ENCODE peak calls at places on chromosomes 1 and 21, in seven cellular contexts. One of them, this sample, is unnamed.

GRCh38 chr1:156616463-156616862 is 2.8 kb upstream of the HAPLN2 start:
- DNase-seq in epithelial cell of esophagus: no peak
- DNase-seq in vagina: no peak
- DNase-seq in uterus: peak
- DNase-seq in NB4: no peak
- DNase-seq in ovary: no peak
- DNase-seq in PC-3: peak
- DNase-seq in this sample: peak

GRCh38 chr1:153957744-153958110 is 685 bp downstream of the CRTC2 start:
- DNase-seq in ovary: no peak
- DNase-seq in PC-3: no peak
- DNase-seq in vagina: no peak
- DNase-seq in NB4: peak
- DNase-seq in uterus: no peak
- DNase-seq in epithelial cell of esophagus: no peak
- DNase-seq in this sample: peak

GRCh38 chr1:29166291-29166878 is 15.3 kb downstream of the SRSF4 start:
- DNase-seq in vagina: no peak
- DNase-seq in ovary: no peak
- DNase-seq in epithelial cell of esophagus: no peak
- DNase-seq in NB4: no peak
- DNase-seq in PC-3: no peak
- DNase-seq in uterus: no peak
- DNase-seq in this sample: no peak

GRCh38 chr1:1594602-1594981 is 5.3 kb downstream of the FNDC10 start:
- DNase-seq in ovary: no peak
- DNase-seq in vagina: no peak
- DNase-seq in NB4: no peak
- DNase-seq in PC-3: no peak
- DNase-seq in uterus: no peak
- DNase-seq in epithelial cell of esophagus: no peak
- DNase-seq in this sample: no peak

GRCh38 chr1:53787655-53788054 is 48.7 kb upstream of the GLIS1 start:
- DNase-seq in vagina: no peak
- DNase-seq in uterus: no peak
- DNase-seq in epithelial cell of esophagus: no peak
- DNase-seq in ovary: no peak
- DNase-seq in PC-3: no peak
- DNase-seq in NB4: no peak
- DNase-seq in this sample: no peak

GRCh38 chr1:54421101-54421504 is 14.9 kb upstream of the SSBP3 start:
- DNase-seq in vagina: no peak
- DNase-seq in uterus: no peak
- DNase-seq in NB4: no peak
- DNase-seq in ovary: no peak
- DNase-seq in PC-3: peak
- DNase-seq in epithelial cell of esophagus: peak
- DNase-seq in this sample: no peak

GRCh38 chr1:5620997-5621396 is 371.2 kb downstream of the NPHP4 start:
- DNase-seq in vagina: peak
- DNase-seq in NB4: peak
- DNase-seq in PC-3: peak
- DNase-seq in epithelial cell of esophagus: peak
- DNase-seq in ovary: no peak
- DNase-seq in uterus: no peak
- DNase-seq in this sample: no peak

GRCh38 chr1:162406811-162407210 is 5.1 kb downstream of the SH2D1B start:
- DNase-seq in NB4: no peak
- DNase-seq in vagina: no peak
- DNase-seq in epithelial cell of esophagus: no peak
- DNase-seq in ovary: no peak
- DNase-seq in uterus: no peak
- DNase-seq in PC-3: no peak
- DNase-seq in this sample: no peak

GRCh38 chr1:7680791-7681165 is 90.3 kb upstream of the VAMP3 start:
- DNase-seq in uterus: no peak
- DNase-seq in epithelial cell of esophagus: no peak
- DNase-seq in NB4: no peak
- DNase-seq in PC-3: no peak
- DNase-seq in ovary: no peak
- DNase-seq in vagina: no peak
- DNase-seq in this sample: peak

GRCh38 chr21:16305686-16306085 is 575.9 kb downstream of the USP25 start:
- DNase-seq in ovary: peak
- DNase-seq in uterus: peak
- DNase-seq in NB4: no peak
- DNase-seq in vagina: no peak
- DNase-seq in epithelial cell of esophagus: peak
- DNase-seq in PC-3: no peak
- DNase-seq in this sample: peak

GRCh38 chr1:63135801-63136200 is 186.6 kb upstream of the FOXD3 start:
- DNase-seq in PC-3: no peak
- DNase-seq in ovary: no peak
- DNase-seq in uterus: no peak
- DNase-seq in vagina: no peak
- DNase-seq in epithelial cell of esophagus: no peak
- DNase-seq in NB4: no peak
- DNase-seq in this sample: no peak

GRCh38 chr1:90344963-90345730 is 350.2 kb downstream of the ZNF326 start:
- DNase-seq in ovary: no peak
- DNase-seq in PC-3: no peak
- DNase-seq in epithelial cell of esophagus: no peak
- DNase-seq in NB4: no peak
- DNase-seq in vagina: no peak
- DNase-seq in uterus: no peak
- DNase-seq in this sample: no peak

GRCh38 chr21:45695086-45695485 is 51.6 kb downstream of the PCBP3 start:
- DNase-seq in vagina: no peak
- DNase-seq in uterus: no peak
- DNase-seq in PC-3: no peak
- DNase-seq in epithelial cell of esophagus: no peak
- DNase-seq in NB4: peak
- DNase-seq in ovary: no peak
- DNase-seq in this sample: no peak

GRCh38 chr1:26961826-26962225 is 1.6 kb upstream of the KDF1 start:
- DNase-seq in NB4: peak
- DNase-seq in ovary: no peak
- DNase-seq in uterus: no peak
- DNase-seq in vagina: no peak
- DNase-seq in PC-3: peak
- DNase-seq in epithelial cell of esophagus: peak
- DNase-seq in this sample: peak

GRCh38 chr1:186195377-186195931 is 179.6 kb downstream of the TPR start:
- DNase-seq in uterus: no peak
- DNase-seq in vagina: no peak
- DNase-seq in ovary: no peak
- DNase-seq in NB4: no peak
- DNase-seq in PC-3: peak
- DNase-seq in epithelial cell of esophagus: no peak
- DNase-seq in this sample: no peak

GRCh38 chr1:39205102-39205780 is 746 bp downstream of the MACF1 start:
- DNase-seq in vagina: no peak
- DNase-seq in PC-3: peak
- DNase-seq in ovary: no peak
- DNase-seq in uterus: peak
- DNase-seq in NB4: peak
- DNase-seq in epithelial cell of esophagus: peak
- DNase-seq in this sample: peak

GRCh38 chr1:227449051-227449450 is 114.3 kb upstream of the ZNF678 start:
- DNase-seq in NB4: peak
- DNase-seq in epithelial cell of esophagus: peak
- DNase-seq in ovary: no peak
- DNase-seq in uterus: no peak
- DNase-seq in vagina: no peak
- DNase-seq in PC-3: peak
- DNase-seq in this sample: no peak

GRCh38 chr21:41402231-41402630 is 23.8 kb upstream of the MX1 start:
- DNase-seq in PC-3: no peak
- DNase-seq in ovary: no peak
- DNase-seq in epithelial cell of esophagus: no peak
- DNase-seq in vagina: no peak
- DNase-seq in NB4: no peak
- DNase-seq in uterus: no peak
- DNase-seq in this sample: no peak

GRCh38 chr1:224639426-224639975 is 23.4 kb downstream of the CNIH3 start:
- DNase-seq in uterus: no peak
- DNase-seq in NB4: no peak
- DNase-seq in ovary: no peak
- DNase-seq in PC-3: no peak
- DNase-seq in epithelial cell of esophagus: no peak
- DNase-seq in vagina: no peak
- DNase-seq in this sample: no peak

GRCh38 chr1:161198206-161198876 is 513 bp downstream of the ADAMTS4 start:
- DNase-seq in PC-3: peak
- DNase-seq in ovary: peak
- DNase-seq in uterus: peak
- DNase-seq in NB4: no peak
- DNase-seq in epithelial cell of esophagus: no peak
- DNase-seq in vagina: no peak
- DNase-seq in this sample: peak

GRCh38 chr1:95636897-95637296 is 402.9 kb downstream of the RWDD3 start:
- DNase-seq in epithelial cell of esophagus: no peak
- DNase-seq in PC-3: no peak
- DNase-seq in uterus: no peak
- DNase-seq in NB4: no peak
- DNase-seq in ovary: no peak
- DNase-seq in vagina: no peak
- DNase-seq in this sample: no peak

GRCh38 chr1:32464716-32465540 is at the start of gene ZBTB8B:
- DNase-seq in vagina: no peak
- DNase-seq in ovary: peak
- DNase-seq in NB4: no peak
- DNase-seq in PC-3: peak
- DNase-seq in epithelial cell of esophagus: peak
- DNase-seq in uterus: peak
- DNase-seq in this sample: peak

GRCh38 chr1:32466761-32467160 is 1.9 kb downstream of the ZBTB8B start:
- DNase-seq in vagina: no peak
- DNase-seq in ovary: no peak
- DNase-seq in uterus: no peak
- DNase-seq in NB4: no peak
- DNase-seq in epithelial cell of esophagus: no peak
- DNase-seq in PC-3: no peak
- DNase-seq in this sample: no peak

GRCh38 chr1:32465541-32466002 is 700 bp downstream of the ZBTB8B start:
- DNase-seq in vagina: no peak
- DNase-seq in PC-3: no peak
- DNase-seq in epithelial cell of esophagus: no peak
- DNase-seq in ovary: no peak
- DNase-seq in uterus: no peak
- DNase-seq in NB4: no peak
- DNase-seq in this sample: no peak

GRCh38 chr1:32468791-32469190 is 3.9 kb downstream of the ZBTB8B start:
- DNase-seq in NB4: no peak
- DNase-seq in PC-3: no peak
- DNase-seq in ovary: no peak
- DNase-seq in uterus: no peak
- DNase-seq in epithelial cell of esophagus: no peak
- DNase-seq in vagina: no peak
- DNase-seq in this sample: no peak

GRCh38 chr1:32464191-32464715 is 619 bp upstream of the ZBTB8B start:
- DNase-seq in uterus: no peak
- DNase-seq in epithelial cell of esophagus: peak
- DNase-seq in PC-3: no peak
- DNase-seq in ovary: no peak
- DNase-seq in vagina: no peak
- DNase-seq in NB4: no peak
- DNase-seq in this sample: peak
- H3K4me3 ChIP-seq in uterus: peak
- H3K4me3 ChIP-seq in epithelial cell of esophagus: peak
- H3K4me3 ChIP-seq in PC-3: peak
- H3K4me3 ChIP-seq in ovary: peak
- H3K4me3 ChIP-seq in vagina: peak
- H3K4me3 ChIP-seq in NB4: no peak
- H3K4me3 ChIP-seq in this sample: peak

DNA sequence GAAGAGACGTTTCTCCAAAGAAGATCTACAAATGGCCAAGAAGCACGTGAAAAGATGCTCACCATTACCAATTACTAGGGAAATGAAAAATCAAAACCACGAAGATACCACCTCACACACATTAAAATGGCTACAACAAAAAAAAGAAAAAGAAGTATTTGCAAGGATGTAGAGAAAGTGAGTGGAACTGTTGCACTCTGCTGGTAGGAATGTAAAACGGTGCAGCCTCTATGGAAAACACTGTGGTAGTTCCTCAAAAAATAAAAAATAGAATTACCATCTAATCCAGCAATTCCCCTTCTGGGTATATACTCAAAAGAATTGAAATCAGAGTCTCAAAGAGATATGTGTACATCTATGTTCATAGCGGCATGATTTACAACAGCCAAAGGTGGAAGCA is 115.4 kb upstream of the EDN2 start:
- DNase-seq in vagina: no peak
- DNase-seq in uterus: no peak
- DNase-seq in ovary: no peak
- DNase-seq in epithelial cell of esophagus: peak
- DNase-seq in PC-3: peak
- DNase-seq in NB4: no peak
- DNase-seq in this sample: peak
- TF ChIP-seq CTCF in vagina: no peak
- TF ChIP-seq CTCF in uterus: peak
- TF ChIP-seq CTCF in ovary: no peak
- TF ChIP-seq CTCF in epithelial cell of esophagus: peak
- TF ChIP-seq CTCF in PC-3: peak
- TF ChIP-seq CTCF in NB4: no peak
- TF ChIP-seq CTCF in this sample: peak

GRCh38 chr1:106699436-106699835 is 357.0 kb upstream of the PRMT6 start:
- DNase-seq in ovary: no peak
- DNase-seq in vagina: no peak
- DNase-seq in PC-3: no peak
- DNase-seq in epithelial cell of esophagus: peak
- DNase-seq in NB4: no peak
- DNase-seq in uterus: no peak
- DNase-seq in this sample: no peak
- H3K4me3 ChIP-seq in ovary: no peak
- H3K4me3 ChIP-seq in vagina: no peak
- H3K4me3 ChIP-seq in PC-3: no peak
- H3K4me3 ChIP-seq in epithelial cell of esophagus: no peak
- H3K4me3 ChIP-seq in NB4: no peak
- H3K4me3 ChIP-seq in uterus: no peak
- H3K4me3 ChIP-seq in this sample: no peak

DNA sequence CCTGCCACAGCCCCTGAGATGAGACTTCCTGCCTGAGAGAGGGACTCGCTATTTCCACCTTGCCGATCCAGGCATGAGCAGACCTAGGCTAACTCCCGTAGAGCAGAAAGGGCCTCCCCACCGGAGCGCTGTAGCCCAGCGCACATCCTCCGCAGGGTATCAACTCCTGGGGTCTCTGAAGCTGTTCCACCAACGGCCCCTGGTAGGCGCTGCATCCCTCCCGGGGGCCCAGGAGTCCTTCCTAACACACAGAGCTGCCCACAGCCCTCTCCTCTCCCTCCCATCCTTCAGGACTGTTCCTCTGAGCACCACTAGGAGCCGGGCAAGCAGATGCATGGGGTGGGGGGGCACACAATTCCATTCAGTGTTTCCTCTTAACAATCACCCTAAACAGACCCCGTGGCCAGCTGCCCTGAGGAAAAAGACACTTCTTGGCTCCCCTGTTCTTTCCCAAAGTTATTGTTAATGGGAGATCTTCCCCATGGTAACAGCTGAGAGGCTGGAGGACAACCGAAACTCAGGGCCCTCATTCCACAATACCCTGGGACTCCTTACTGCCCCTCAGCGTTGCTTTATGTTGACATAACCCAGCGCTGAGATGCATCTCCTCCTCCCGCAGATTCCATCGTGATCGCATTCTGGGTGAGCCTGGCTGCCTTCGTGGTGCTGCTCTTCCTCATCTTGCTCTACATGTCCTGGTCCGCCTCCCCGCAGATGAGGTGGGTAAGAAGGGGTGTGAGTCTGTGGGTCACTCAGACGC is 7.5 kb downstream of the MRAP start:
- DNase-seq in epithelial cell of esophagus: no peak
- DNase-seq in PC-3: no peak
- DNase-seq in vagina: peak
- DNase-seq in uterus: no peak
- DNase-seq in ovary: no peak
- DNase-seq in NB4: peak
- DNase-seq in this sample: peak
- TF ChIP-seq CTCF in epithelial cell of esophagus: peak
- TF ChIP-seq CTCF in PC-3: peak
- TF ChIP-seq CTCF in vagina: no peak
- TF ChIP-seq CTCF in uterus: no peak
- TF ChIP-seq CTCF in ovary: no peak
- TF ChIP-seq CTCF in NB4: peak
- TF ChIP-seq CTCF in this sample: peak

This sample was measured in astrocyte of the spinal cord.